ENCODE peak calls at places on chromosomes 11 and 22, in seven cellular contexts. One of them, this sample, is unnamed.

GRCh38 chr22:26589845-26590524 is at the start of gene TPST2:
- DNase-seq in prostate gland: peak
- DNase-seq in HCT116: peak
- DNase-seq in spleen: peak
- DNase-seq in GM12891: peak
- DNase-seq in endothelial cell of umbilical vein: peak
- DNase-seq in sigmoid colon: peak
- DNase-seq in this sample: peak

GRCh38 chr11:123547180-123547579 is 107.2 kb downstream of the SCN3B start:
- DNase-seq in prostate gland: no peak
- DNase-seq in HCT116: no peak
- DNase-seq in spleen: no peak
- DNase-seq in GM12891: peak
- DNase-seq in endothelial cell of umbilical vein: no peak
- DNase-seq in sigmoid colon: no peak
- DNase-seq in this sample: no peak

GRCh38 chr11:29962243-29962642 is 54.6 kb downstream of the KCNA4 start:
- DNase-seq in prostate gland: no peak
- DNase-seq in HCT116: peak
- DNase-seq in spleen: no peak
- DNase-seq in GM12891: no peak
- DNase-seq in endothelial cell of umbilical vein: no peak
- DNase-seq in sigmoid colon: no peak
- DNase-seq in this sample: no peak

GRCh38 chr11:41051919-41052630 is 407.4 kb downstream of the LRRC4C start:
- DNase-seq in prostate gland: no peak
- DNase-seq in HCT116: no peak
- DNase-seq in spleen: no peak
- DNase-seq in GM12891: no peak
- DNase-seq in endothelial cell of umbilical vein: no peak
- DNase-seq in sigmoid colon: no peak
- DNase-seq in this sample: no peak

GRCh38 chr11:118180300-118180703 is 3.9 kb upstream of the SCN2B start:
- DNase-seq in prostate gland: peak
- DNase-seq in HCT116: peak
- DNase-seq in spleen: no peak
- DNase-seq in GM12891: no peak
- DNase-seq in endothelial cell of umbilical vein: no peak
- DNase-seq in sigmoid colon: peak
- DNase-seq in this sample: peak

GRCh38 chr11:117064275-117064674 is 34.0 kb downstream of the SIK3 start:
- DNase-seq in prostate gland: no peak
- DNase-seq in HCT116: no peak
- DNase-seq in spleen: no peak
- DNase-seq in GM12891: no peak
- DNase-seq in endothelial cell of umbilical vein: no peak
- DNase-seq in sigmoid colon: no peak
- DNase-seq in this sample: no peak

GRCh38 chr22:44550666-44551491 is 52.8 kb upstream of the RTL6 start:
- DNase-seq in prostate gland: peak
- DNase-seq in HCT116: no peak
- DNase-seq in spleen: no peak
- DNase-seq in GM12891: no peak
- DNase-seq in endothelial cell of umbilical vein: peak
- DNase-seq in sigmoid colon: peak
- DNase-seq in this sample: no peak

GRCh38 chr11:20162824-20163777 is 2.8 kb upstream of the DBX1 start:
- DNase-seq in prostate gland: no peak
- DNase-seq in HCT116: no peak
- DNase-seq in spleen: no peak
- DNase-seq in GM12891: no peak
- DNase-seq in endothelial cell of umbilical vein: peak
- DNase-seq in sigmoid colon: no peak
- DNase-seq in this sample: peak

GRCh38 chr11:134230339-134230738 is 5.9 kb downstream of the VPS26B start:
- DNase-seq in prostate gland: no peak
- DNase-seq in HCT116: no peak
- DNase-seq in spleen: no peak
- DNase-seq in GM12891: no peak
- DNase-seq in endothelial cell of umbilical vein: no peak
- DNase-seq in sigmoid colon: no peak
- DNase-seq in this sample: no peak

GRCh38 chr22:31098633-31099110 is 8.7 kb downstream of the SELENOM start:
- DNase-seq in prostate gland: no peak
- DNase-seq in HCT116: no peak
- DNase-seq in spleen: peak
- DNase-seq in GM12891: no peak
- DNase-seq in endothelial cell of umbilical vein: no peak
- DNase-seq in sigmoid colon: peak
- DNase-seq in this sample: peak

GRCh38 chr11:78039919-78040671 is 17.0 kb upstream of the KCTD14 start:
- DNase-seq in prostate gland: peak
- DNase-seq in HCT116: no peak
- DNase-seq in spleen: peak
- DNase-seq in GM12891: peak
- DNase-seq in endothelial cell of umbilical vein: peak
- DNase-seq in sigmoid colon: peak
- DNase-seq in this sample: peak

GRCh38 chr11:30282289-30282631 is 40.6 kb upstream of the ARL14EP start:
- DNase-seq in prostate gland: no peak
- DNase-seq in HCT116: no peak
- DNase-seq in spleen: peak
- DNase-seq in GM12891: no peak
- DNase-seq in endothelial cell of umbilical vein: no peak
- DNase-seq in sigmoid colon: no peak
- DNase-seq in this sample: no peak

GRCh38 chr11:101323997-101324396 is 194.4 kb upstream of the PGR start:
- DNase-seq in prostate gland: no peak
- DNase-seq in HCT116: no peak
- DNase-seq in spleen: no peak
- DNase-seq in GM12891: no peak
- DNase-seq in endothelial cell of umbilical vein: no peak
- DNase-seq in sigmoid colon: no peak
- DNase-seq in this sample: no peak

GRCh38 chr22:31800065-31800464 is 46.2 kb downstream of the DEPDC5 start:
- DNase-seq in prostate gland: no peak
- DNase-seq in HCT116: peak
- DNase-seq in spleen: no peak
- DNase-seq in GM12891: no peak
- DNase-seq in endothelial cell of umbilical vein: no peak
- DNase-seq in sigmoid colon: no peak
- DNase-seq in this sample: no peak

GRCh38 chr11:18677560-18677959 is 21.0 kb upstream of the TMEM86A start:
- DNase-seq in prostate gland: no peak
- DNase-seq in HCT116: no peak
- DNase-seq in spleen: no peak
- DNase-seq in GM12891: no peak
- DNase-seq in endothelial cell of umbilical vein: no peak
- DNase-seq in sigmoid colon: no peak
- DNase-seq in this sample: no peak

GRCh38 chr11:26621147-26621546 is 49.1 kb upstream of the MUC15 start:
- DNase-seq in prostate gland: no peak
- DNase-seq in HCT116: no peak
- DNase-seq in spleen: no peak
- DNase-seq in GM12891: no peak
- DNase-seq in endothelial cell of umbilical vein: no peak
- DNase-seq in sigmoid colon: no peak
- DNase-seq in this sample: no peak

GRCh38 chr11:36540998-36541397 is 26.8 kb upstream of the RAG1 start:
- DNase-seq in prostate gland: no peak
- DNase-seq in HCT116: peak
- DNase-seq in spleen: no peak
- DNase-seq in GM12891: peak
- DNase-seq in endothelial cell of umbilical vein: peak
- DNase-seq in sigmoid colon: no peak
- DNase-seq in this sample: peak

GRCh38 chr22:30265851-30266444 is 703 bp downstream of the OSM start:
- DNase-seq in prostate gland: no peak
- DNase-seq in HCT116: no peak
- DNase-seq in spleen: peak
- DNase-seq in GM12891: peak
- DNase-seq in endothelial cell of umbilical vein: no peak
- DNase-seq in sigmoid colon: peak
- DNase-seq in this sample: no peak

GRCh38 chr11:31106963-31107576 is 262.5 kb downstream of the DCDC1 start:
- DNase-seq in prostate gland: peak
- DNase-seq in HCT116: peak
- DNase-seq in spleen: no peak
- DNase-seq in GM12891: peak
- DNase-seq in endothelial cell of umbilical vein: peak
- DNase-seq in sigmoid colon: no peak
- DNase-seq in this sample: peak

GRCh38 chr11:36278531-36279245 is 10.5 kb downstream of the COMMD9 start:
- DNase-seq in prostate gland: no peak
- DNase-seq in HCT116: no peak
- DNase-seq in spleen: no peak
- DNase-seq in GM12891: no peak
- DNase-seq in endothelial cell of umbilical vein: no peak
- DNase-seq in sigmoid colon: no peak
- DNase-seq in this sample: no peak

DNA sequence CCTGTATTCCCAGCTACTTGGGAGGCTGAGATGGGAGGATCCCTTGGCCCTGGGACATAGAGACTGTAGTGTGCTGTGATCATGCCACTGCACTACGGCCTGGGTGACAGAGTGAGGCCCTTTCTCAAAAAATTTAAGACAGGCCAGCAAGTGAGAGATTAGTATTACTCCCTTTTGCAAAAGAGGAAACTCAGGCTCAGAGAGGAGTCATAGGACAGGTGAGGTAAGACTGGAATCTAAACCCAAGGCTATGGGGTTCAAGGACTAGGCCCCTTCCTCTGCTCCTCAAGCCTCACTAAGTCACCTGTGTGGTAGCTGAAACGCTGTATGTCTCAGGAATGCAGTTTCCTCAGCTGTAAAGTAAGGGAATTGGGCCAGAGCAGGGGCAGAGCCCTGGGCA is 1.6 kb upstream of the P2RY2 start:
- DNase-seq in prostate gland: no peak
- DNase-seq in HCT116: no peak
- DNase-seq in spleen: no peak
- DNase-seq in GM12891: no peak
- DNase-seq in endothelial cell of umbilical vein: no peak
- DNase-seq in sigmoid colon: no peak
- DNase-seq in this sample: no peak
- TF ChIP-seq POLR2AphosphoS5 in prostate gland: no peak
- TF ChIP-seq POLR2AphosphoS5 in HCT116: no peak
- TF ChIP-seq POLR2AphosphoS5 in spleen: no peak
- TF ChIP-seq POLR2AphosphoS5 in GM12891: no peak
- TF ChIP-seq POLR2AphosphoS5 in endothelial cell of umbilical vein: no peak
- TF ChIP-seq POLR2AphosphoS5 in sigmoid colon: no peak
- TF ChIP-seq POLR2AphosphoS5 in this sample: no peak

DNA sequence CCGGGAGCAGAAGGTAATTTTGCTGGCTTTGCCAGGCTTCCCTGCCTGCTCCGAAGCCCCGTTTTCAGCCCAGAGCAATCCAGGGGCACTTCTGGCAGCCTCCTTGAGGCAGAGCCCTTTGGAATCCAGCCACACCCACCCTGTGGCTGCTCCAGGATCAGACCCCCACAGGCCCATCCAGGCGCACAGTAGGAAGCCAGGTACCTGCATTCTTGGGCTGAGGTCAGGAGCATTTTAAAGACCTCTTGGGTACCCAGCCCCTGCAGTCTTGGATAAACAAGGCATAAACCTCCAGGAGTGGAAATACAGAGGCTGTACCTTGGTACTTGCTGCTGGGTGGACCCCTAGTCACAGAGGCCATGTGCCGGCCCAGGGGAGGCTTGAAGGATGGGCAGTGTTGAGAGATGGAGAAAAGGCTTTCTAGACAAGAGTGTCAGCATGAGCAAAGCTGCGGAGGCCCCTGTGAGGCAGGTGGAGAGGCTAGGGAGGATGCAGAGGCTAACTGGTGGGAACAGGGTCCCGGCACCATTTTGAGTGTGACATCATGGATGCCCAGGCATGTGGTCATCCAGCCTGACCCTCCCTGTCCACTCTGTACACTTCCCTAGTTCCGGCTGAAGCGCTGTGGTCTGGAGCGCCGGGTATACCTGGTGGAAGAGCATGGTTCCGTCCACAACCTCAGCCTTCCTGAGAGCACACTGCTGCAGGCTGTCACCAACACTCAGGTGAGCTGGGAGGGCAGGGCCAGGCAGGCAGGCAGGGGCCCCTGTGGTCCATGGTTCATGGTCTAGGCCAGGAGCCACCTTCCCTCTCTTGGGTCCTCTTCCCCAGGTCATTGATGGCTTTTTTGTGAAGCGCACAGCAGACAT is 3.9 kb downstream of the MUS81 start:
- DNase-seq in prostate gland: no peak
- DNase-seq in HCT116: no peak
- DNase-seq in spleen: peak
- DNase-seq in GM12891: no peak
- DNase-seq in endothelial cell of umbilical vein: no peak
- DNase-seq in sigmoid colon: no peak
- DNase-seq in this sample: no peak
- TF ChIP-seq POLR2AphosphoS5 in prostate gland: no peak
- TF ChIP-seq POLR2AphosphoS5 in HCT116: no peak
- TF ChIP-seq POLR2AphosphoS5 in spleen: no peak
- TF ChIP-seq POLR2AphosphoS5 in GM12891: no peak
- TF ChIP-seq POLR2AphosphoS5 in endothelial cell of umbilical vein: no peak
- TF ChIP-seq POLR2AphosphoS5 in sigmoid colon: no peak
- TF ChIP-seq POLR2AphosphoS5 in this sample: no peak

GRCh38 chr11:111911563-111912401 is at the start of gene CRYAB:
- DNase-seq in prostate gland: peak
- DNase-seq in HCT116: no peak
- DNase-seq in spleen: no peak
- DNase-seq in GM12891: no peak
- DNase-seq in endothelial cell of umbilical vein: no peak
- DNase-seq in sigmoid colon: peak
- DNase-seq in this sample: no peak
- TF ChIP-seq POLR2AphosphoS5 in prostate gland: peak
- TF ChIP-seq POLR2AphosphoS5 in HCT116: no peak
- TF ChIP-seq POLR2AphosphoS5 in spleen: peak
- TF ChIP-seq POLR2AphosphoS5 in GM12891: no peak
- TF ChIP-seq POLR2AphosphoS5 in endothelial cell of umbilical vein: no peak
- TF ChIP-seq POLR2AphosphoS5 in sigmoid colon: peak
- TF ChIP-seq POLR2AphosphoS5 in this sample: no peak

GRCh38 chr11:44600739-44601416 is 35.4 kb downstream of the CD82 start:
- DNase-seq in prostate gland: no peak
- DNase-seq in HCT116: no peak
- DNase-seq in spleen: peak
- DNase-seq in GM12891: no peak
- DNase-seq in endothelial cell of umbilical vein: no peak
- DNase-seq in sigmoid colon: no peak
- DNase-seq in this sample: no peak

GRCh38 chr11:44601471-44602370 is 36.3 kb downstream of the CD82 start:
- DNase-seq in prostate gland: no peak
- DNase-seq in HCT116: no peak
- DNase-seq in spleen: peak
- DNase-seq in GM12891: no peak
- DNase-seq in endothelial cell of umbilical vein: no peak
- DNase-seq in sigmoid colon: no peak
- DNase-seq in this sample: no peak

GRCh38 chr11:44598831-44599230 is 33.4 kb downstream of the CD82 start:
- DNase-seq in prostate gland: no peak
- DNase-seq in HCT116: no peak
- DNase-seq in spleen: no peak
- DNase-seq in GM12891: no peak
- DNase-seq in endothelial cell of umbilical vein: no peak
- DNase-seq in sigmoid colon: no peak
- DNase-seq in this sample: no peak

GRCh38 chr11:44602810-44603410 is 37.4 kb downstream of the CD82 start:
- DNase-seq in prostate gland: no peak
- DNase-seq in HCT116: no peak
- DNase-seq in spleen: no peak
- DNase-seq in GM12891: no peak
- DNase-seq in endothelial cell of umbilical vein: no peak
- DNase-seq in sigmoid colon: no peak
- DNase-seq in this sample: peak

GRCh38 chr11:44600261-44600660 is 34.8 kb downstream of the CD82 start:
- DNase-seq in prostate gland: no peak
- DNase-seq in HCT116: no peak
- DNase-seq in spleen: no peak
- DNase-seq in GM12891: no peak
- DNase-seq in endothelial cell of umbilical vein: no peak
- DNase-seq in sigmoid colon: no peak
- DNase-seq in this sample: no peak
- TF ChIP-seq POLR2AphosphoS5 in prostate gland: no peak
- TF ChIP-seq POLR2AphosphoS5 in HCT116: no peak
- TF ChIP-seq POLR2AphosphoS5 in spleen: no peak
- TF ChIP-seq POLR2AphosphoS5 in GM12891: no peak
- TF ChIP-seq POLR2AphosphoS5 in endothelial cell of umbilical vein: no peak
- TF ChIP-seq POLR2AphosphoS5 in sigmoid colon: no peak
- TF ChIP-seq POLR2AphosphoS5 in this sample: no peak